ENCODE peak calls at places on chromosomes 13 and 19, in seven cellular contexts. One of them, this sample, is unnamed.

GRCh38 chr13:45490068-45490467 is 25.3 kb downstream of the COG3 start:
- DNase-seq in NCI-H748 treated with DMSO at 0.1 percent for 48 hours: no peak
- DNase-seq in progenitor cell of endocrine pancreas: no peak
- DNase-seq in nephron progenitor cell: no peak
- DNase-seq in activated CD8-positive, alpha-beta memory T cell treated with anti-CD3 and anti-CD28 coated beads, Interleukin-2, amount 10 ng/mL, durations not matched to agents 7 days and 5 days: no peak
- DNase-seq in CD8-positive, alpha-beta memory T cell: no peak
- DNase-seq in activated naive CD4-positive, alpha-beta T cell treated with anti-CD3 and anti-CD28 coated beads, Interleukin-2, amount 10 ng/mL, durations not matched to agents 7 days and 5 days: peak; percentile 35
- DNase-seq in this sample: no peak

GRCh38 chr13:112900691-112901091 is 68.3 kb upstream of the MCF2L start:
- DNase-seq in activated naive CD4-positive, alpha-beta T cell treated with anti-CD3 and anti-CD28 coated beads, Interleukin-2, amount 10 ng/mL, durations not matched to agents 7 days and 5 days: no peak
- DNase-seq in progenitor cell of endocrine pancreas: no peak
- DNase-seq in NCI-H748 treated with DMSO at 0.1 percent for 48 hours: no peak
- DNase-seq in nephron progenitor cell: no peak
- DNase-seq in activated CD8-positive, alpha-beta memory T cell treated with anti-CD3 and anti-CD28 coated beads, Interleukin-2, amount 10 ng/mL, durations not matched to agents 7 days and 5 days: no peak
- DNase-seq in CD8-positive, alpha-beta memory T cell: no peak
- DNase-seq in this sample: no peak

GRCh38 chr19:41321600-41322270 is 11.8 kb downstream of the CCDC97 start:
- DNase-seq in progenitor cell of endocrine pancreas: peak; percentile 36
- DNase-seq in nephron progenitor cell: peak; percentile 62
- DNase-seq in CD8-positive, alpha-beta memory T cell: no peak
- DNase-seq in activated naive CD4-positive, alpha-beta T cell treated with anti-CD3 and anti-CD28 coated beads, Interleukin-2, amount 10 ng/mL, durations not matched to agents 7 days and 5 days: no peak
- DNase-seq in activated CD8-positive, alpha-beta memory T cell treated with anti-CD3 and anti-CD28 coated beads, Interleukin-2, amount 10 ng/mL, durations not matched to agents 7 days and 5 days: no peak
- DNase-seq in NCI-H748 treated with DMSO at 0.1 percent for 48 hours: no peak
- DNase-seq in this sample: peak; percentile 66

GRCh38 chr13:27024062-27024461 is 147.5 kb downstream of the USP12 start:
- DNase-seq in activated CD8-positive, alpha-beta memory T cell treated with anti-CD3 and anti-CD28 coated beads, Interleukin-2, amount 10 ng/mL, durations not matched to agents 7 days and 5 days: peak; percentile 25
- DNase-seq in activated naive CD4-positive, alpha-beta T cell treated with anti-CD3 and anti-CD28 coated beads, Interleukin-2, amount 10 ng/mL, durations not matched to agents 7 days and 5 days: no peak
- DNase-seq in NCI-H748 treated with DMSO at 0.1 percent for 48 hours: no peak
- DNase-seq in CD8-positive, alpha-beta memory T cell: no peak
- DNase-seq in progenitor cell of endocrine pancreas: no peak
- DNase-seq in nephron progenitor cell: no peak
- DNase-seq in this sample: no peak

GRCh38 chr19:2050349-2050990 is 574 bp downstream of the MKNK2 start:
- DNase-seq in NCI-H748 treated with DMSO at 0.1 percent for 48 hours: no peak
- DNase-seq in activated CD8-positive, alpha-beta memory T cell treated with anti-CD3 and anti-CD28 coated beads, Interleukin-2, amount 10 ng/mL, durations not matched to agents 7 days and 5 days: no peak
- DNase-seq in CD8-positive, alpha-beta memory T cell: no peak
- DNase-seq in nephron progenitor cell: peak; percentile 46
- DNase-seq in progenitor cell of endocrine pancreas: no peak
- DNase-seq in activated naive CD4-positive, alpha-beta T cell treated with anti-CD3 and anti-CD28 coated beads, Interleukin-2, amount 10 ng/mL, durations not matched to agents 7 days and 5 days: peak; percentile 56
- DNase-seq in this sample: no peak

GRCh38 chr13:24670927-24671326 is 9.3 kb upstream of the ATP12A start:
- DNase-seq in activated naive CD4-positive, alpha-beta T cell treated with anti-CD3 and anti-CD28 coated beads, Interleukin-2, amount 10 ng/mL, durations not matched to agents 7 days and 5 days: no peak
- DNase-seq in activated CD8-positive, alpha-beta memory T cell treated with anti-CD3 and anti-CD28 coated beads, Interleukin-2, amount 10 ng/mL, durations not matched to agents 7 days and 5 days: no peak
- DNase-seq in NCI-H748 treated with DMSO at 0.1 percent for 48 hours: no peak
- DNase-seq in CD8-positive, alpha-beta memory T cell: no peak
- DNase-seq in progenitor cell of endocrine pancreas: no peak
- DNase-seq in nephron progenitor cell: peak; percentile 30
- DNase-seq in this sample: peak; percentile 23

GRCh38 chr13:48412881-48413351 is at the start of gene LPAR6:
- DNase-seq in NCI-H748 treated with DMSO at 0.1 percent for 48 hours: no peak
- DNase-seq in nephron progenitor cell: no peak
- DNase-seq in CD8-positive, alpha-beta memory T cell: no peak
- DNase-seq in activated naive CD4-positive, alpha-beta T cell treated with anti-CD3 and anti-CD28 coated beads, Interleukin-2, amount 10 ng/mL, durations not matched to agents 7 days and 5 days: peak; percentile 24
- DNase-seq in activated CD8-positive, alpha-beta memory T cell treated with anti-CD3 and anti-CD28 coated beads, Interleukin-2, amount 10 ng/mL, durations not matched to agents 7 days and 5 days: peak; percentile 45
- DNase-seq in progenitor cell of endocrine pancreas: no peak
- DNase-seq in this sample: peak; percentile 87

GRCh38 chr19:34082289-34083077 is 89.8 kb upstream of the LSM14A start:
- DNase-seq in NCI-H748 treated with DMSO at 0.1 percent for 48 hours: no peak
- DNase-seq in activated CD8-positive, alpha-beta memory T cell treated with anti-CD3 and anti-CD28 coated beads, Interleukin-2, amount 10 ng/mL, durations not matched to agents 7 days and 5 days: no peak
- DNase-seq in nephron progenitor cell: peak; percentile 18
- DNase-seq in CD8-positive, alpha-beta memory T cell: no peak
- DNase-seq in activated naive CD4-positive, alpha-beta T cell treated with anti-CD3 and anti-CD28 coated beads, Interleukin-2, amount 10 ng/mL, durations not matched to agents 7 days and 5 days: no peak
- DNase-seq in progenitor cell of endocrine pancreas: no peak
- DNase-seq in this sample: peak; percentile 27

GRCh38 chr19:12796146-12797071 is 5.1 kb downstream of the JUNB start:
- DNase-seq in nephron progenitor cell: peak; percentile 82
- DNase-seq in progenitor cell of endocrine pancreas: peak; percentile 63
- DNase-seq in activated naive CD4-positive, alpha-beta T cell treated with anti-CD3 and anti-CD28 coated beads, Interleukin-2, amount 10 ng/mL, durations not matched to agents 7 days and 5 days: peak; percentile 83
- DNase-seq in activated CD8-positive, alpha-beta memory T cell treated with anti-CD3 and anti-CD28 coated beads, Interleukin-2, amount 10 ng/mL, durations not matched to agents 7 days and 5 days: peak; percentile 82
- DNase-seq in CD8-positive, alpha-beta memory T cell: peak; percentile 57
- DNase-seq in NCI-H748 treated with DMSO at 0.1 percent for 48 hours: peak; percentile 54
- DNase-seq in this sample: peak; percentile 86

GRCh38 chr19:13172335-13173128 is 22.3 kb downstream of the IER2 start:
- DNase-seq in activated CD8-positive, alpha-beta memory T cell treated with anti-CD3 and anti-CD28 coated beads, Interleukin-2, amount 10 ng/mL, durations not matched to agents 7 days and 5 days: peak; percentile 82
- DNase-seq in NCI-H748 treated with DMSO at 0.1 percent for 48 hours: no peak
- DNase-seq in progenitor cell of endocrine pancreas: no peak
- DNase-seq in activated naive CD4-positive, alpha-beta T cell treated with anti-CD3 and anti-CD28 coated beads, Interleukin-2, amount 10 ng/mL, durations not matched to agents 7 days and 5 days: peak; percentile 67
- DNase-seq in CD8-positive, alpha-beta memory T cell: peak; percentile 64
- DNase-seq in nephron progenitor cell: no peak
- DNase-seq in this sample: peak; percentile 54

GRCh38 chr19:3771906-3772450 is at the start of gene RAX2:
- DNase-seq in nephron progenitor cell: peak; percentile 68
- DNase-seq in NCI-H748 treated with DMSO at 0.1 percent for 48 hours: no peak
- DNase-seq in CD8-positive, alpha-beta memory T cell: no peak
- DNase-seq in activated CD8-positive, alpha-beta memory T cell treated with anti-CD3 and anti-CD28 coated beads, Interleukin-2, amount 10 ng/mL, durations not matched to agents 7 days and 5 days: no peak
- DNase-seq in progenitor cell of endocrine pancreas: no peak
- DNase-seq in activated naive CD4-positive, alpha-beta T cell treated with anti-CD3 and anti-CD28 coated beads, Interleukin-2, amount 10 ng/mL, durations not matched to agents 7 days and 5 days: no peak
- DNase-seq in this sample: no peak

GRCh38 chr19:36377541-36378178 is 1.3 kb downstream of the ZFP14 start:
- DNase-seq in nephron progenitor cell: no peak
- DNase-seq in CD8-positive, alpha-beta memory T cell: no peak
- DNase-seq in activated naive CD4-positive, alpha-beta T cell treated with anti-CD3 and anti-CD28 coated beads, Interleukin-2, amount 10 ng/mL, durations not matched to agents 7 days and 5 days: no peak
- DNase-seq in activated CD8-positive, alpha-beta memory T cell treated with anti-CD3 and anti-CD28 coated beads, Interleukin-2, amount 10 ng/mL, durations not matched to agents 7 days and 5 days: no peak
- DNase-seq in NCI-H748 treated with DMSO at 0.1 percent for 48 hours: no peak
- DNase-seq in progenitor cell of endocrine pancreas: no peak
- DNase-seq in this sample: no peak

GRCh38 chr13:33228645-33229445 is 56.7 kb downstream of the STARD13 start:
- DNase-seq in activated CD8-positive, alpha-beta memory T cell treated with anti-CD3 and anti-CD28 coated beads, Interleukin-2, amount 10 ng/mL, durations not matched to agents 7 days and 5 days: no peak
- DNase-seq in nephron progenitor cell: no peak
- DNase-seq in activated naive CD4-positive, alpha-beta T cell treated with anti-CD3 and anti-CD28 coated beads, Interleukin-2, amount 10 ng/mL, durations not matched to agents 7 days and 5 days: no peak
- DNase-seq in CD8-positive, alpha-beta memory T cell: no peak
- DNase-seq in progenitor cell of endocrine pancreas: no peak
- DNase-seq in NCI-H748 treated with DMSO at 0.1 percent for 48 hours: peak; percentile 87
- DNase-seq in this sample: peak; percentile 56

GRCh38 chr19:56671613-56671994 is at the start of gene ZNF835:
- DNase-seq in activated CD8-positive, alpha-beta memory T cell treated with anti-CD3 and anti-CD28 coated beads, Interleukin-2, amount 10 ng/mL, durations not matched to agents 7 days and 5 days: peak; percentile 84
- DNase-seq in nephron progenitor cell: no peak
- DNase-seq in activated naive CD4-positive, alpha-beta T cell treated with anti-CD3 and anti-CD28 coated beads, Interleukin-2, amount 10 ng/mL, durations not matched to agents 7 days and 5 days: peak; percentile 79
- DNase-seq in progenitor cell of endocrine pancreas: no peak
- DNase-seq in NCI-H748 treated with DMSO at 0.1 percent for 48 hours: no peak
- DNase-seq in CD8-positive, alpha-beta memory T cell: peak; percentile 58
- DNase-seq in this sample: peak; percentile 53

GRCh38 chr13:98083507-98083906 is 59.4 kb upstream of the FARP1 start:
- DNase-seq in NCI-H748 treated with DMSO at 0.1 percent for 48 hours: no peak
- DNase-seq in activated CD8-positive, alpha-beta memory T cell treated with anti-CD3 and anti-CD28 coated beads, Interleukin-2, amount 10 ng/mL, durations not matched to agents 7 days and 5 days: no peak
- DNase-seq in nephron progenitor cell: no peak
- DNase-seq in activated naive CD4-positive, alpha-beta T cell treated with anti-CD3 and anti-CD28 coated beads, Interleukin-2, amount 10 ng/mL, durations not matched to agents 7 days and 5 days: no peak
- DNase-seq in CD8-positive, alpha-beta memory T cell: no peak
- DNase-seq in progenitor cell of endocrine pancreas: no peak
- DNase-seq in this sample: no peak

GRCh38 chr19:47240996-47241918 is 10.3 kb upstream of the BBC3 start:
- DNase-seq in NCI-H748 treated with DMSO at 0.1 percent for 48 hours: peak; percentile 88
- DNase-seq in activated CD8-positive, alpha-beta memory T cell treated with anti-CD3 and anti-CD28 coated beads, Interleukin-2, amount 10 ng/mL, durations not matched to agents 7 days and 5 days: peak; percentile 89
- DNase-seq in CD8-positive, alpha-beta memory T cell: peak; percentile 85
- DNase-seq in activated naive CD4-positive, alpha-beta T cell treated with anti-CD3 and anti-CD28 coated beads, Interleukin-2, amount 10 ng/mL, durations not matched to agents 7 days and 5 days: peak; percentile 91
- DNase-seq in nephron progenitor cell: peak; percentile 64
- DNase-seq in progenitor cell of endocrine pancreas: peak; percentile 71
- DNase-seq in this sample: peak; percentile 38

GRCh38 chr19:49570997-49571676 is 9.2 kb downstream of the NOSIP start:
- DNase-seq in nephron progenitor cell: no peak
- DNase-seq in activated CD8-positive, alpha-beta memory T cell treated with anti-CD3 and anti-CD28 coated beads, Interleukin-2, amount 10 ng/mL, durations not matched to agents 7 days and 5 days: peak; percentile 63
- DNase-seq in activated naive CD4-positive, alpha-beta T cell treated with anti-CD3 and anti-CD28 coated beads, Interleukin-2, amount 10 ng/mL, durations not matched to agents 7 days and 5 days: peak; percentile 75
- DNase-seq in progenitor cell of endocrine pancreas: no peak
- DNase-seq in NCI-H748 treated with DMSO at 0.1 percent for 48 hours: no peak
- DNase-seq in CD8-positive, alpha-beta memory T cell: no peak
- DNase-seq in this sample: peak; percentile 57

GRCh38 chr13:30796833-30797601 is 61.7 kb downstream of the ALOX5AP start:
- DNase-seq in activated naive CD4-positive, alpha-beta T cell treated with anti-CD3 and anti-CD28 coated beads, Interleukin-2, amount 10 ng/mL, durations not matched to agents 7 days and 5 days: no peak
- DNase-seq in nephron progenitor cell: no peak
- DNase-seq in NCI-H748 treated with DMSO at 0.1 percent for 48 hours: no peak
- DNase-seq in progenitor cell of endocrine pancreas: no peak
- DNase-seq in activated CD8-positive, alpha-beta memory T cell treated with anti-CD3 and anti-CD28 coated beads, Interleukin-2, amount 10 ng/mL, durations not matched to agents 7 days and 5 days: no peak
- DNase-seq in CD8-positive, alpha-beta memory T cell: no peak
- DNase-seq in this sample: no peak

GRCh38 chr13:27960362-27961226 is 8.5 kb downstream of the CDX2 start:
- DNase-seq in progenitor cell of endocrine pancreas: peak; percentile 76
- DNase-seq in NCI-H748 treated with DMSO at 0.1 percent for 48 hours: peak; percentile 91
- DNase-seq in nephron progenitor cell: peak; percentile 82
- DNase-seq in activated naive CD4-positive, alpha-beta T cell treated with anti-CD3 and anti-CD28 coated beads, Interleukin-2, amount 10 ng/mL, durations not matched to agents 7 days and 5 days: peak; percentile 55
- DNase-seq in activated CD8-positive, alpha-beta memory T cell treated with anti-CD3 and anti-CD28 coated beads, Interleukin-2, amount 10 ng/mL, durations not matched to agents 7 days and 5 days: peak; percentile 60
- DNase-seq in CD8-positive, alpha-beta memory T cell: no peak
- DNase-seq in this sample: peak; percentile 50

GRCh38 chr13:109779074-109779473 is 7.3 kb downstream of the IRS2 start:
- DNase-seq in activated CD8-positive, alpha-beta memory T cell treated with anti-CD3 and anti-CD28 coated beads, Interleukin-2, amount 10 ng/mL, durations not matched to agents 7 days and 5 days: no peak
- DNase-seq in CD8-positive, alpha-beta memory T cell: no peak
- DNase-seq in NCI-H748 treated with DMSO at 0.1 percent for 48 hours: no peak
- DNase-seq in activated naive CD4-positive, alpha-beta T cell treated with anti-CD3 and anti-CD28 coated beads, Interleukin-2, amount 10 ng/mL, durations not matched to agents 7 days and 5 days: peak; percentile 82
- DNase-seq in nephron progenitor cell: no peak
- DNase-seq in progenitor cell of endocrine pancreas: no peak
- DNase-seq in this sample: no peak

GRCh38 chr19:40521276-40521675 is 54.5 kb downstream of the SPTBN4 start:
- DNase-seq in CD8-positive, alpha-beta memory T cell: no peak
- DNase-seq in activated CD8-positive, alpha-beta memory T cell treated with anti-CD3 and anti-CD28 coated beads, Interleukin-2, amount 10 ng/mL, durations not matched to agents 7 days and 5 days: no peak
- DNase-seq in activated naive CD4-positive, alpha-beta T cell treated with anti-CD3 and anti-CD28 coated beads, Interleukin-2, amount 10 ng/mL, durations not matched to agents 7 days and 5 days: peak; percentile 34
- DNase-seq in nephron progenitor cell: no peak
- DNase-seq in NCI-H748 treated with DMSO at 0.1 percent for 48 hours: no peak
- DNase-seq in progenitor cell of endocrine pancreas: no peak
- DNase-seq in this sample: no peak

GRCh38 chr13:51731759-51732158 is 72.2 kb downstream of the DHRS12 start:
- DNase-seq in CD8-positive, alpha-beta memory T cell: no peak
- DNase-seq in activated CD8-positive, alpha-beta memory T cell treated with anti-CD3 and anti-CD28 coated beads, Interleukin-2, amount 10 ng/mL, durations not matched to agents 7 days and 5 days: no peak
- DNase-seq in activated naive CD4-positive, alpha-beta T cell treated with anti-CD3 and anti-CD28 coated beads, Interleukin-2, amount 10 ng/mL, durations not matched to agents 7 days and 5 days: no peak
- DNase-seq in NCI-H748 treated with DMSO at 0.1 percent for 48 hours: no peak
- DNase-seq in progenitor cell of endocrine pancreas: no peak
- DNase-seq in nephron progenitor cell: no peak
- DNase-seq in this sample: peak; percentile 82

GRCh38 chr13:59416561-59416960 is 747.2 kb downstream of the DIAPH3 start:
- DNase-seq in CD8-positive, alpha-beta memory T cell: no peak
- DNase-seq in activated CD8-positive, alpha-beta memory T cell treated with anti-CD3 and anti-CD28 coated beads, Interleukin-2, amount 10 ng/mL, durations not matched to agents 7 days and 5 days: no peak
- DNase-seq in progenitor cell of endocrine pancreas: no peak
- DNase-seq in activated naive CD4-positive, alpha-beta T cell treated with anti-CD3 and anti-CD28 coated beads, Interleukin-2, amount 10 ng/mL, durations not matched to agents 7 days and 5 days: no peak
- DNase-seq in nephron progenitor cell: no peak
- DNase-seq in NCI-H748 treated with DMSO at 0.1 percent for 48 hours: no peak
- DNase-seq in this sample: no peak

GRCh38 chr19:16661480-16662034 is 618 bp downstream of the TMEM38A start:
- DNase-seq in activated naive CD4-positive, alpha-beta T cell treated with anti-CD3 and anti-CD28 coated beads, Interleukin-2, amount 10 ng/mL, durations not matched to agents 7 days and 5 days: peak; percentile 42
- DNase-seq in NCI-H748 treated with DMSO at 0.1 percent for 48 hours: no peak
- DNase-seq in activated CD8-positive, alpha-beta memory T cell treated with anti-CD3 and anti-CD28 coated beads, Interleukin-2, amount 10 ng/mL, durations not matched to agents 7 days and 5 days: peak; percentile 41
- DNase-seq in progenitor cell of endocrine pancreas: peak; percentile 17
- DNase-seq in nephron progenitor cell: peak; percentile 41
- DNase-seq in CD8-positive, alpha-beta memory T cell: peak; percentile 1
- DNase-seq in this sample: peak; percentile 50

GRCh38 chr13:29861694-29862110 is 11.3 kb upstream of the UBL3 start:
- DNase-seq in activated CD8-positive, alpha-beta memory T cell treated with anti-CD3 and anti-CD28 coated beads, Interleukin-2, amount 10 ng/mL, durations not matched to agents 7 days and 5 days: no peak
- DNase-seq in CD8-positive, alpha-beta memory T cell: no peak
- DNase-seq in progenitor cell of endocrine pancreas: no peak
- DNase-seq in NCI-H748 treated with DMSO at 0.1 percent for 48 hours: no peak
- DNase-seq in nephron progenitor cell: no peak
- DNase-seq in activated naive CD4-positive, alpha-beta T cell treated with anti-CD3 and anti-CD28 coated beads, Interleukin-2, amount 10 ng/mL, durations not matched to agents 7 days and 5 days: no peak
- DNase-seq in this sample: no peak

GRCh38 chr13:34654203-34654602 is 287.9 kb upstream of the NBEA start:
- DNase-seq in activated CD8-positive, alpha-beta memory T cell treated with anti-CD3 and anti-CD28 coated beads, Interleukin-2, amount 10 ng/mL, durations not matched to agents 7 days and 5 days: no peak
- DNase-seq in CD8-positive, alpha-beta memory T cell: no peak
- DNase-seq in nephron progenitor cell: no peak
- DNase-seq in progenitor cell of endocrine pancreas: no peak
- DNase-seq in NCI-H748 treated with DMSO at 0.1 percent for 48 hours: no peak
- DNase-seq in activated naive CD4-positive, alpha-beta T cell treated with anti-CD3 and anti-CD28 coated beads, Interleukin-2, amount 10 ng/mL, durations not matched to agents 7 days and 5 days: no peak
- DNase-seq in this sample: no peak

GRCh38 chr13:72953391-72953960 is 105.3 kb upstream of the KLF5 start:
- DNase-seq in NCI-H748 treated with DMSO at 0.1 percent for 48 hours: peak; percentile 15
- DNase-seq in CD8-positive, alpha-beta memory T cell: no peak
- DNase-seq in activated naive CD4-positive, alpha-beta T cell treated with anti-CD3 and anti-CD28 coated beads, Interleukin-2, amount 10 ng/mL, durations not matched to agents 7 days and 5 days: no peak
- DNase-seq in progenitor cell of endocrine pancreas: no peak
- DNase-seq in nephron progenitor cell: no peak
- DNase-seq in activated CD8-positive, alpha-beta memory T cell treated with anti-CD3 and anti-CD28 coated beads, Interleukin-2, amount 10 ng/mL, durations not matched to agents 7 days and 5 days: no peak
- DNase-seq in this sample: no peak

GRCh38 chr13:25738797-25739196 is 313.0 kb downstream of the SHISA2 start:
- DNase-seq in nephron progenitor cell: no peak
- DNase-seq in activated CD8-positive, alpha-beta memory T cell treated with anti-CD3 and anti-CD28 coated beads, Interleukin-2, amount 10 ng/mL, durations not matched to agents 7 days and 5 days: no peak
- DNase-seq in CD8-positive, alpha-beta memory T cell: no peak
- DNase-seq in activated naive CD4-positive, alpha-beta T cell treated with anti-CD3 and anti-CD28 coated beads, Interleukin-2, amount 10 ng/mL, durations not matched to agents 7 days and 5 days: no peak
- DNase-seq in NCI-H748 treated with DMSO at 0.1 percent for 48 hours: no peak
- DNase-seq in progenitor cell of endocrine pancreas: no peak
- DNase-seq in this sample: peak; percentile 15

GRCh38 chr13:44241638-44242037 is 132.0 kb upstream of the SERP2 start:
- DNase-seq in NCI-H748 treated with DMSO at 0.1 percent for 48 hours: no peak
- DNase-seq in activated naive CD4-positive, alpha-beta T cell treated with anti-CD3 and anti-CD28 coated beads, Interleukin-2, amount 10 ng/mL, durations not matched to agents 7 days and 5 days: no peak
- DNase-seq in CD8-positive, alpha-beta memory T cell: no peak
- DNase-seq in progenitor cell of endocrine pancreas: no peak
- DNase-seq in nephron progenitor cell: no peak
- DNase-seq in activated CD8-positive, alpha-beta memory T cell treated with anti-CD3 and anti-CD28 coated beads, Interleukin-2, amount 10 ng/mL, durations not matched to agents 7 days and 5 days: no peak
- DNase-seq in this sample: no peak

GRCh38 chr13:24192811-24193162 is 32.3 kb downstream of the SPATA13 start:
- DNase-seq in activated naive CD4-positive, alpha-beta T cell treated with anti-CD3 and anti-CD28 coated beads, Interleukin-2, amount 10 ng/mL, durations not matched to agents 7 days and 5 days: no peak
- DNase-seq in NCI-H748 treated with DMSO at 0.1 percent for 48 hours: no peak
- DNase-seq in CD8-positive, alpha-beta memory T cell: no peak
- DNase-seq in activated CD8-positive, alpha-beta memory T cell treated with anti-CD3 and anti-CD28 coated beads, Interleukin-2, amount 10 ng/mL, durations not matched to agents 7 days and 5 days: no peak
- DNase-seq in nephron progenitor cell: no peak
- DNase-seq in progenitor cell of endocrine pancreas: no peak
- DNase-seq in this sample: no peak

GRCh38 chr19:2517881-2518601 is 42.1 kb downstream of the GADD45B start:
- DNase-seq in NCI-H748 treated with DMSO at 0.1 percent for 48 hours: no peak
- DNase-seq in activated naive CD4-positive, alpha-beta T cell treated with anti-CD3 and anti-CD28 coated beads, Interleukin-2, amount 10 ng/mL, durations not matched to agents 7 days and 5 days: peak; percentile 27
- DNase-seq in activated CD8-positive, alpha-beta memory T cell treated with anti-CD3 and anti-CD28 coated beads, Interleukin-2, amount 10 ng/mL, durations not matched to agents 7 days and 5 days: no peak
- DNase-seq in CD8-positive, alpha-beta memory T cell: no peak
- DNase-seq in nephron progenitor cell: no peak
- DNase-seq in progenitor cell of endocrine pancreas: no peak
- DNase-seq in this sample: no peak

GRCh38 chr19:4233282-4233853 is 4.0 kb downstream of the EBI3 start:
- DNase-seq in CD8-positive, alpha-beta memory T cell: peak; percentile 45
- DNase-seq in NCI-H748 treated with DMSO at 0.1 percent for 48 hours: peak; percentile 0
- DNase-seq in activated naive CD4-positive, alpha-beta T cell treated with anti-CD3 and anti-CD28 coated beads, Interleukin-2, amount 10 ng/mL, durations not matched to agents 7 days and 5 days: peak; percentile 77
- DNase-seq in activated CD8-positive, alpha-beta memory T cell treated with anti-CD3 and anti-CD28 coated beads, Interleukin-2, amount 10 ng/mL, durations not matched to agents 7 days and 5 days: peak; percentile 85
- DNase-seq in progenitor cell of endocrine pancreas: peak; percentile 58
- DNase-seq in nephron progenitor cell: peak; percentile 79
- DNase-seq in this sample: peak; percentile 30

GRCh38 chr13:41465215-41465907 is 8.0 kb downstream of the RGCC start:
- DNase-seq in activated naive CD4-positive, alpha-beta T cell treated with anti-CD3 and anti-CD28 coated beads, Interleukin-2, amount 10 ng/mL, durations not matched to agents 7 days and 5 days: peak; percentile 95
- DNase-seq in progenitor cell of endocrine pancreas: no peak
- DNase-seq in nephron progenitor cell: no peak
- DNase-seq in activated CD8-positive, alpha-beta memory T cell treated with anti-CD3 and anti-CD28 coated beads, Interleukin-2, amount 10 ng/mL, durations not matched to agents 7 days and 5 days: peak; percentile 97
- DNase-seq in NCI-H748 treated with DMSO at 0.1 percent for 48 hours: no peak
- DNase-seq in CD8-positive, alpha-beta memory T cell: peak; percentile 76
- DNase-seq in this sample: peak; percentile 70

GRCh38 chr19:45456500-45456815 is 11.3 kb upstream of the FOSB start:
- DNase-seq in activated naive CD4-positive, alpha-beta T cell treated with anti-CD3 and anti-CD28 coated beads, Interleukin-2, amount 10 ng/mL, durations not matched to agents 7 days and 5 days: no peak
- DNase-seq in NCI-H748 treated with DMSO at 0.1 percent for 48 hours: no peak
- DNase-seq in CD8-positive, alpha-beta memory T cell: no peak
- DNase-seq in nephron progenitor cell: no peak
- DNase-seq in progenitor cell of endocrine pancreas: no peak
- DNase-seq in activated CD8-positive, alpha-beta memory T cell treated with anti-CD3 and anti-CD28 coated beads, Interleukin-2, amount 10 ng/mL, durations not matched to agents 7 days and 5 days: no peak
- DNase-seq in this sample: no peak